ENCODE peak calls at places on chromosomes 4 and X, in four cellular contexts. One of them, this sample, is unnamed.

GRCh38 chr4:6278801-6279197 is 9.1 kb downstream of the WFS1 start:
- DNase-seq in MG63: no peak
- DNase-seq in nephron progenitor cell: no peak
- DNase-seq in dorsolateral prefrontal cortex: no peak
- DNase-seq in this sample: no peak

GRCh38 chr4:7333801-7334421 is 100.8 kb downstream of the PSAPL1 start:
- DNase-seq in nephron progenitor cell: no peak
- DNase-seq in dorsolateral prefrontal cortex: no peak
- DNase-seq in MG63: peak
- DNase-seq in this sample: no peak

GRCh38 chr4:186190456-186191265 is 706 bp upstream of the CYP4V2 start:
- DNase-seq in dorsolateral prefrontal cortex: peak
- DNase-seq in nephron progenitor cell: peak
- DNase-seq in MG63: peak
- DNase-seq in this sample: peak

GRCh38 chr4:65370709-65371108 is 299.6 kb downstream of the EPHA5 start:
- DNase-seq in dorsolateral prefrontal cortex: no peak
- DNase-seq in nephron progenitor cell: no peak
- DNase-seq in MG63: no peak
- DNase-seq in this sample: no peak

GRCh38 chrX:68827848-68828562 is 816 bp upstream of the EFNB1 start:
- DNase-seq in nephron progenitor cell: peak
- DNase-seq in MG63: peak
- DNase-seq in dorsolateral prefrontal cortex: peak
- DNase-seq in this sample: peak

GRCh38 chr4:55297346-55297745 is 48.7 kb upstream of the SRD5A3 start:
- DNase-seq in MG63: no peak
- DNase-seq in nephron progenitor cell: no peak
- DNase-seq in dorsolateral prefrontal cortex: no peak
- DNase-seq in this sample: no peak

GRCh38 chr4:73187325-73187724 is 71.3 kb downstream of the ANKRD17 start:
- DNase-seq in nephron progenitor cell: no peak
- DNase-seq in dorsolateral prefrontal cortex: no peak
- DNase-seq in MG63: peak
- DNase-seq in this sample: no peak

GRCh38 chr4:183403486-183403885 is 41.0 kb upstream of the CDKN2AIP start:
- DNase-seq in MG63: no peak
- DNase-seq in nephron progenitor cell: no peak
- DNase-seq in dorsolateral prefrontal cortex: no peak
- DNase-seq in this sample: no peak

GRCh38 chrX:153614818-153615217 is 15.9 kb upstream of the CCNQ start:
- DNase-seq in nephron progenitor cell: no peak
- DNase-seq in dorsolateral prefrontal cortex: no peak
- DNase-seq in MG63: no peak
- DNase-seq in this sample: no peak

GRCh38 chrX:105910563-105911105 is 88.3 kb downstream of the NRK start:
- DNase-seq in MG63: no peak
- DNase-seq in dorsolateral prefrontal cortex: no peak
- DNase-seq in nephron progenitor cell: no peak
- DNase-seq in this sample: no peak

This sample was measured in Karpas-422.